ENCODE peak calls at places on chromosomes 5 and 9, in nine cellular contexts. B, U, J, F, K, R, I, Q and E are unnamed samples.

GRCh38 chr9:109379513-109379912 is 58.7 kb upstream of the EPB41L4B start:
- DNase-seq in B (no peak), U (peak), J (no peak), F (no peak), K (no peak), R (no peak), I (no peak), Q (no peak), E (no peak)

GRCh38 chr5:1726956-1727355 is 72.7 kb downstream of the MRPL36 start:
- DNase-seq in B (no peak), U (peak), J (no peak), F (no peak), K (no peak), R (no peak), I (no peak), Q (no peak), E (no peak)

GRCh38 chr9:89436963-89437625 is 60.8 kb downstream of the SEMA4D start:
- DNase-seq in B (peak), U (peak), J (no peak), F (no peak), K (no peak), R (peak), I (no peak), Q (no peak), E (no peak)

GRCh38 chr5:94545870-94546625 is 72.4 kb downstream of the KIAA0825 start:
- DNase-seq in B (no peak), U (peak), J (no peak), F (no peak), K (no peak), R (no peak), I (no peak), Q (no peak), E (peak)

GRCh38 chr5:157335534-157336422 is 69.9 kb downstream of the CYFIP2 start:
- DNase-seq in B (no peak), U (no peak), J (no peak), F (no peak), K (peak), R (no peak), I (no peak), Q (no peak), E (no peak)

GRCh38 chr5:67383451-67383850 is 186.9 kb upstream of the CD180 start:
- DNase-seq in B (no peak), U (no peak), J (no peak), F (no peak), K (no peak), R (no peak), I (no peak), Q (no peak), E (no peak)

GRCh38 chr5:84274585-84275468 is 109.9 kb downstream of the EDIL3 start:
- DNase-seq in B (no peak), U (peak), J (peak), F (no peak), K (peak), R (peak), I (peak), Q (peak), E (no peak)

GRCh38 chr9:42852133-42852532 is 668.7 kb downstream of the SPATA31A6 start:
- DNase-seq in B (no peak), U (peak), J (peak), F (no peak), K (no peak), R (peak), I (peak), Q (peak), E (no peak)

GRCh38 chr5:94613583-94613982 is 4.8 kb downstream of the KIAA0825 start:
- DNase-seq in B (no peak), U (no peak), J (no peak), F (no peak), K (peak), R (peak), I (peak), Q (peak), E (no peak)

GRCh38 chr5:24693609-24694008 is 48.8 kb upstream of the CDH10 start:
- DNase-seq in B (no peak), U (no peak), J (no peak), F (no peak), K (no peak), R (no peak), I (no peak), Q (no peak), E (no peak)

GRCh38 chr9:132849168-132849831 is 28.8 kb downstream of the AK8 start:
- DNase-seq in B (no peak), U (no peak), J (no peak), F (no peak), K (no peak), R (peak), I (no peak), Q (no peak), E (no peak)

GRCh38 chr5:34539183-34539582 is 116.9 kb upstream of the RAI14 start:
- DNase-seq in B (no peak), U (no peak), J (no peak), F (no peak), K (no peak), R (no peak), I (no peak), Q (no peak), E (no peak)

GRCh38 chr9:95874989-95875304 is 544 bp upstream of the ERCC6L2 start:
- DNase-seq in B (peak), U (peak), J (peak), F (peak), K (no peak), R (no peak), I (peak), Q (peak), E (no peak)

GRCh38 chr5:66324357-66324756 is 180.3 kb downstream of the SREK1 start:
- DNase-seq in B (no peak), U (no peak), J (no peak), F (no peak), K (no peak), R (peak), I (no peak), Q (no peak), E (no peak)

GRCh38 chr5:115379622-115380344 is 83.3 kb upstream of the CCDC112 start:
- DNase-seq in B (no peak), U (peak), J (no peak), F (no peak), K (no peak), R (no peak), I (peak), Q (no peak), E (no peak)

GRCh38 chr9:36847781-36848673 is 186.0 kb downstream of the PAX5 start:
- DNase-seq in B (no peak), U (no peak), J (no peak), F (no peak), K (no peak), R (no peak), I (no peak), Q (no peak), E (no peak)

GRCh38 chr5:73692166-73692640 is 66.2 kb downstream of the ARHGEF28 start:
- DNase-seq in B (no peak), U (no peak), J (no peak), F (no peak), K (peak), R (no peak), I (no peak), Q (peak), E (no peak)

GRCh38 chr5:97918614-97919013 is 735.6 kb upstream of the RIOK2 start:
- DNase-seq in B (no peak), U (no peak), J (no peak), F (no peak), K (no peak), R (no peak), I (no peak), Q (no peak), E (no peak)

GRCh38 chr5:89034588-89034987 is 151.6 kb upstream of the MEF2C start:
- DNase-seq in B (no peak), U (no peak), J (no peak), F (no peak), K (peak), R (no peak), I (no peak), Q (no peak), E (no peak)

GRCh38 chr9:108553111-108553635 is 302.6 kb downstream of the ACTL7B start:
- DNase-seq in B (no peak), U (no peak), J (no peak), F (no peak), K (no peak), R (no peak), I (no peak), Q (no peak), E (no peak)

GRCh38 chr9:3746296-3747275 is 220.8 kb upstream of the RFX3 start:
- DNase-seq in B (no peak), U (no peak), J (no peak), F (no peak), K (peak), R (no peak), I (peak), Q (peak), E (peak)

GRCh38 chr5:96717874-96718273 is 55.7 kb downstream of the CAST start:
- DNase-seq in B (no peak), U (no peak), J (no peak), F (no peak), K (no peak), R (no peak), I (no peak), Q (no peak), E (no peak)

GRCh38 chr5:108669493-108669892 is 78.2 kb upstream of the FER start:
- DNase-seq in B (no peak), U (no peak), J (no peak), F (no peak), K (no peak), R (no peak), I (no peak), Q (no peak), E (no peak)

GRCh38 chr9:104993291-104993963 is 65.5 kb upstream of the ABCA1 start:
- DNase-seq in B (no peak), U (peak), J (peak), F (no peak), K (peak), R (no peak), I (peak), Q (peak), E (no peak)

GRCh38 chr9:131735238-131736181 is 4.4 kb downstream of the RAPGEF1 start:
- DNase-seq in B (no peak), U (no peak), J (no peak), F (no peak), K (no peak), R (no peak), I (no peak), Q (peak), E (no peak)

GRCh38 chr5:35736280-35736679 is 118.6 kb downstream of the SPEF2 start:
- DNase-seq in B (no peak), U (no peak), J (no peak), F (no peak), K (peak), R (no peak), I (peak), Q (no peak), E (no peak)

GRCh38 chr9:33785914-33786313 is 9.4 kb upstream of the PRSS3 start:
- DNase-seq in B (no peak), U (no peak), J (no peak), F (no peak), K (peak), R (no peak), I (no peak), Q (peak), E (no peak)

GRCh38 chr5:911601-912000 is 18.9 kb downstream of the TRIP13 start:
- DNase-seq in B (no peak), U (no peak), J (no peak), F (no peak), K (peak), R (no peak), I (no peak), Q (peak), E (no peak)

GRCh38 chr9:121160025-121160424 is 41.6 kb downstream of the RAB14 start:
- DNase-seq in B (no peak), U (no peak), J (no peak), F (no peak), K (no peak), R (no peak), I (no peak), Q (no peak), E (no peak)

GRCh38 chr5:20145240-20145639 is 157.2 kb upstream of the CDH18 start:
- DNase-seq in B (no peak), U (no peak), J (no peak), F (no peak), K (no peak), R (no peak), I (no peak), Q (no peak), E (no peak)

GRCh38 chr9:6901179-6901578 is 143.4 kb downstream of the KDM4C start:
- DNase-seq in B (no peak), U (no peak), J (no peak), F (no peak), K (no peak), R (no peak), I (no peak), Q (no peak), E (no peak)

GRCh38 chr5:178312900-178313299 is 80.3 kb upstream of the PHYKPL start:
- DNase-seq in B (no peak), U (peak), J (no peak), F (no peak), K (no peak), R (no peak), I (no peak), Q (no peak), E (peak)

GRCh38 chr9:134169724-134170401 is 5.5 kb upstream of the RNU6ATAC start:
- DNase-seq in B (no peak), U (no peak), J (no peak), F (no peak), K (no peak), R (no peak), I (no peak), Q (no peak), E (no peak)

GRCh38 chr5:71830626-71831539 is 111.8 kb downstream of the CARTPT start:
- DNase-seq in B (no peak), U (peak), J (no peak), F (no peak), K (peak), R (peak), I (no peak), Q (peak), E (no peak)

GRCh38 chr5:139475865-139476651 is 5.3 kb downstream of the SMIM33 start:
- DNase-seq in B (no peak), U (no peak), J (no peak), F (no peak), K (no peak), R (no peak), I (no peak), Q (no peak), E (no peak)

GRCh38 chr5:7420506-7421280 is 24.8 kb downstream of the ADCY2 start:
- DNase-seq in B (no peak), U (no peak), J (peak), F (no peak), K (no peak), R (no peak), I (no peak), Q (no peak), E (no peak)